ENCODE peak calls at places on chromosomes 5 and 9, in four cellular contexts. P is H1, A is IMR-90, H is neuronal stem cell. L is an unnamed sample.

GRCh38 chr9:88777498-88778312 is 213.6 kb upstream of the S1PR3 start:
- DNase-seq in P (no peak), A (peak; percentile 60), H (no peak), L (no peak)

GRCh38 chr9:132125944-132126720 is 35.7 kb upstream of the NTNG2 start:
- DNase-seq in P (no peak), A (no peak), H (no peak), L (no peak)

GRCh38 chr5:135154197-135154596 is 120.2 kb upstream of the PITX1 start:
- DNase-seq in P (no peak), A (peak; percentile 55), H (no peak), L (peak; percentile 37)

GRCh38 chr5:141618030-141618803 is 583 bp downstream of the DIAPH1 start:
- DNase-seq in P (no peak), A (peak; percentile 13), H (peak; percentile 35), L (peak; percentile 82)

GRCh38 chr9:94799578-94800264 is 73.2 kb downstream of the AOPEP start:
- DNase-seq in P (no peak), A (peak; percentile 75), H (no peak), L (peak; percentile 53)

GRCh38 chr5:31235381-31235780 is 41.9 kb downstream of the CDH6 start:
- DNase-seq in P (no peak), A (peak; percentile 49), H (no peak), L (no peak)

GRCh38 chr5:142201471-142201887 is 92.9 kb downstream of the NDFIP1 start:
- DNase-seq in P (no peak), A (peak; percentile 99), H (no peak), L (peak; percentile 63)

GRCh38 chr5:41683181-41683580 is 172.8 kb upstream of the PLCXD3 start:
- DNase-seq in P (no peak), A (no peak), H (no peak), L (no peak)

GRCh38 chr5:121984250-121984649 is 22.5 kb downstream of the SRFBP1 start:
- DNase-seq in P (no peak), A (no peak), H (no peak), L (no peak)

GRCh38 chr5:66617223-66617861 is 21.1 kb downstream of the MAST4 start:
- DNase-seq in P (no peak), A (no peak), H (no peak), L (no peak)

GRCh38 chr5:18114161-18114802 is 480.0 kb downstream of the TAF11L14 start:
- DNase-seq in P (no peak), A (no peak), H (no peak), L (no peak)

GRCh38 chr5:371811-372555 is 50.5 kb downstream of the AHRR start:
- DNase-seq in P (no peak), A (no peak), H (no peak), L (no peak)

GRCh38 chr5:36378551-36378950 is 76.8 kb upstream of the RANBP3L start:
- DNase-seq in P (no peak), A (peak; percentile 7), H (no peak), L (no peak)

GRCh38 chr9:35852267-35852815 is 17.9 kb downstream of the OR13J1 start:
- DNase-seq in P (no peak), A (no peak), H (no peak), L (no peak)

GRCh38 chr9:92654481-92655301 is 15.2 kb downstream of the IPPK start:
- DNase-seq in P (no peak), A (no peak), H (no peak), L (no peak)

GRCh38 chr9:74953235-74953741 is 576 bp upstream of the C9orf40 start:
- DNase-seq in P (no peak), A (no peak), H (no peak), L (no peak)

GRCh38 chr9:98856982-98857381 is 49.5 kb downstream of the GALNT12 start:
- DNase-seq in P (no peak), A (no peak), H (no peak), L (no peak)

GRCh38 chr9:135992486-135993408 is 31.6 kb upstream of the UBAC1 start:
- DNase-seq in P (no peak), A (peak; percentile 84), H (peak; percentile 59), L (peak; percentile 22)

GRCh38 chr5:179679014-179679674 is 1.7 kb downstream of the CBY3 start:
- DNase-seq in P (peak; percentile 81), A (peak; percentile 40), H (peak; percentile 36), L (peak; percentile 72)

GRCh38 chr9:123003467-123003866 is 30.0 kb upstream of the GPR21 start:
- DNase-seq in P (no peak), A (peak; percentile 61), H (no peak), L (no peak)

GRCh38 chr5:97266576-97266975 is 83.5 kb upstream of the RIOK2 start:
- DNase-seq in P (no peak), A (peak; percentile 6), H (no peak), L (no peak)

GRCh38 chr5:6710551-6711318 is 2.5 kb upstream of the TENT4A start:
- DNase-seq in P (no peak), A (no peak), H (no peak), L (no peak)

DNA sequence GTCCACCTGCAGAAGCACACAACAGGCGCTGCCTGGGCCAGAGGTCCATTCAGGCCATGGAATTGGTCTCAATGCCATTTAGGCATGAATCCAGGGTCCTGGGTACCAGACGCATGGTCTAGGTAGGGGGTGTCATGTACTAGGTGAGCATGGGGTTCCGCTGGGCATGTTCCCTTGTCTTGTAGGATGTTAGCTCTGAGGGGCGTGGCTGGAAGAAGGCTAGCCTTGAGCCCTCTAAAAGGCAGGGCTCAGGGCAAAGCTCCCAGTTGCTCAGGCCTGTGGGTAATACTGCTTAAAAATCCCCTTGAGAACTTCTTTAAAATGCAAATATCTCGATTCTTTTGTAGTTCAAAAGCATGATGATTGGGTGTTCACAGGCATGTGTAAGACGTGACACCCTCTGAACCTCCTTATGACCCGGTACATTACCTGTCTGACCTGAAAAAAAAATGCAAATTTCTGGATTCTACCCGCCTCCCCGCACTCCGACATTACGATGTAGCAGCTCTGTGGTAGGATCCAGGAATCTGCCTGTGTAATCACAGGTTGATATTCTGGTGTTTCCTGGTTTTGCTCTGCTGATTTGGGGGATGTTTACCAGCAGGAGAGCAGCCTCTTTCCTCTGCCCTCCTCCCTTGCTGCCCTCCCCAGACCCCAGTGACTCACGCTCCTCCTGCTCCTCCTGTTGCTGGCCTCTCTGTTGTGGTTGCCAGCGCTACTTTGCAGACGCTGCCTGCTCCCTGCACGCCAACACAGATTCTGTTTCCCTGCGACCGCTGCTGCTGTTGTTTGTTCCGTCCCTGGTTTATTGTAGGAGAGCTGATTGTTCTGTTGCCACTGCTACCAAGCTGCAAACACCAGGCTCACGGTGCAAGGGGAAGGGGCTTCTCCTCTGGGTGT is 5.7 kb downstream of the TMC1 start:
- DNase-seq in P (peak; percentile 68), A (peak; percentile 93), H (peak; percentile 62), L (peak; percentile 61)
- H2AK5ac ChIP-seq in P (no peak overlapping the region), A (peak overlapping the region; percentile 97), H (no peak overlapping the region), L (peak overlapping the region; percentile 51)

GRCh38 chr5:9329125-9329524 is 216.8 kb downstream of the SEMA5A start:
- DNase-seq in P (no peak), A (no peak), H (no peak), L (no peak)

GRCh38 chr5:9324348-9325056 is 221.4 kb downstream of the SEMA5A start:
- DNase-seq in P (no peak), A (peak; percentile 9), H (no peak), L (peak; percentile 89)

GRCh38 chr5:9320652-9321051 is 225.2 kb downstream of the SEMA5A start:
- DNase-seq in P (no peak), A (no peak), H (no peak), L (no peak)

GRCh38 chr5:9325549-9325948 is 220.3 kb downstream of the SEMA5A start:
- DNase-seq in P (no peak), A (no peak), H (no peak), L (no peak)
- H2AK5ac ChIP-seq in P (no peak overlapping the region), A (no peak overlapping the region), H (no peak overlapping the region), L (no peak overlapping the region)

GRCh38 chr9:37941253-37941652 is 37.3 kb upstream of the SLC25A51 start:
- DNase-seq in P (no peak), A (no peak), H (no peak), L (no peak)

GRCh38 chr9:37943329-37944265 is 39.7 kb upstream of the SLC25A51 start:
- DNase-seq in P (no peak), A (peak; percentile 94), H (no peak), L (peak; percentile 91)

GRCh38 chr9:37944671-37945481 is 40.9 kb upstream of the SLC25A51 start:
- DNase-seq in P (peak; percentile 39), A (peak; percentile 50), H (peak; percentile 31), L (peak; percentile 96)

GRCh38 chr9:37944266-37944650 is 40.3 kb upstream of the SLC25A51 start:
- DNase-seq in P (no peak), A (no peak), H (no peak), L (no peak)

GRCh38 chr9:37942616-37943328 is 38.8 kb upstream of the SLC25A51 start:
- DNase-seq in P (no peak), A (no peak), H (no peak), L (no peak)
- H2AK5ac ChIP-seq in P (peak overlapping the region; percentile 32), A (peak overlapping the region; percentile 87), H (no peak overlapping the region), L (peak overlapping the region; percentile 35)

GRCh38 chr5:150313921-150314716 is 11.4 kb upstream of the ARSI start:
- DNase-seq in P (no peak), A (no peak), H (no peak), L (no peak)
- H2AK5ac ChIP-seq in P (no peak overlapping the region), A (peak overlapping the region; percentile 57), H (no peak overlapping the region), L (peak overlapping the region; percentile 4)

GRCh38 chr5:107806705-107807104 is 136.0 kb upstream of the EFNA5 start:
- DNase-seq in P (no peak), A (peak; percentile 80), H (no peak), L (peak; percentile 20)

GRCh38 chr5:107805166-107805565 is 134.4 kb upstream of the EFNA5 start:
- DNase-seq in P (no peak), A (no peak), H (peak; percentile 71), L (peak; percentile 60)

GRCh38 chr5:107808671-107809137 is 138.0 kb upstream of the EFNA5 start:
- DNase-seq in P (peak; percentile 87), A (no peak), H (peak; percentile 80), L (no peak)

GRCh38 chr5:107805819-107806218 is 135.1 kb upstream of the EFNA5 start:
- DNase-seq in P (no peak), A (no peak), H (peak; percentile 36), L (no peak)

GRCh38 chr5:107806271-107806670 is 135.5 kb upstream of the EFNA5 start:
- DNase-seq in P (no peak), A (no peak), H (no peak), L (no peak)
- H2AK5ac ChIP-seq in P (no peak overlapping the region), A (peak overlapping the region; percentile 82), H (no peak overlapping the region), L (no peak overlapping the region)

GRCh38 chr9:86282077-86282978 is at the start of gene ISCA1:
- DNase-seq in P (peak; percentile 85), A (peak; percentile 87), H (peak; percentile 95), L (peak; percentile 95)
- H2AK5ac ChIP-seq in P (peak within 1 kb of the TSS; percentile 82), A (peak within 1 kb of the TSS; percentile 83), H (no peak within 1 kb of the TSS), L (peak within 1 kb of the TSS; percentile 9)